ENCODE peak calls at places on chromosomes 5 and 9, in four cellular contexts. U is heart left ventricle, B is fibroblast of lung, E is retinal pigment epithelial cell. J is an unnamed sample.

GRCh38 chr9:91253488-91253887 is 108.2 kb downstream of the AUH start:
- DNase-seq in U (no peak), B (no peak), E (no peak), J (no peak)

GRCh38 chr9:130242270-130243014 is 23.1 kb upstream of the HMCN2 start:
- DNase-seq in U (no peak), B (no peak), E (no peak), J (no peak)

GRCh38 chr5:177454397-177455035 is 7.9 kb downstream of the PRR7 start:
- DNase-seq in U (peak; percentile 91), B (peak; percentile 72), E (no peak), J (peak; percentile 99)

GRCh38 chr5:37837101-37838032 is 2.5 kb downstream of the GDNF start:
- DNase-seq in U (peak; percentile 59), B (peak; percentile 74), E (no peak), J (peak; percentile 73)

GRCh38 chr5:108857905-108858304 is 110.2 kb downstream of the FER start:
- DNase-seq in U (no peak), B (no peak), E (no peak), J (no peak)

GRCh38 chr5:157137691-157138090 is 5.0 kb downstream of the MED7 start:
- DNase-seq in U (no peak), B (no peak), E (no peak), J (no peak)

GRCh38 chr5:176389114-176389768 is 690 bp downstream of the HIGD2A start:
- DNase-seq in U (no peak), B (no peak), E (no peak), J (no peak)

GRCh38 chr9:35658894-35659220 is 765 bp downstream of the CCDC107 start:
- DNase-seq in U (no peak), B (peak; percentile 70), E (no peak), J (no peak)

GRCh38 chr9:105040462-105040861 is 112.5 kb upstream of the ABCA1 start:
- DNase-seq in U (no peak), B (no peak), E (no peak), J (no peak)

GRCh38 chr9:109311731-109312130 is 9.1 kb downstream of the EPB41L4B start:
- DNase-seq in U (no peak), B (no peak), E (no peak), J (no peak)

GRCh38 chr5:139446956-139447779 is 7.8 kb upstream of the DNAJC18 start:
- DNase-seq in U (no peak), B (peak; percentile 39), E (no peak), J (no peak)

GRCh38 chr5:5266296-5266695 is 126.2 kb downstream of the ADAMTS16 start:
- DNase-seq in U (no peak), B (no peak), E (no peak), J (no peak)

GRCh38 chr9:22037954-22038690 is 29.0 kb upstream of the CDKN2B start:
- DNase-seq in U (no peak), B (no peak), E (no peak), J (no peak)

GRCh38 chr5:40755093-40755406 is 711 bp downstream of the TTC33 start:
- DNase-seq in U (peak; percentile 68), B (peak; percentile 78), E (peak; percentile 61), J (peak; percentile 50)

GRCh38 chr5:32312194-32312681 is 501 bp downstream of the MTMR12 start:
- DNase-seq in U (peak; percentile 68), B (peak; percentile 74), E (no peak), J (peak; percentile 56)

GRCh38 chr5:5141625-5142527 is 1.7 kb downstream of the ADAMTS16 start:
- DNase-seq in U (peak; percentile 50), B (peak; percentile 47), E (peak; percentile 19), J (peak; percentile 52)

GRCh38 chr5:63255609-63256008 is 677.0 kb downstream of the LRRC70 start:
- DNase-seq in U (no peak), B (no peak), E (no peak), J (no peak)

GRCh38 chr5:150139334-150139733 is 16.3 kb downstream of the PDGFRB start:
- DNase-seq in U (no peak), B (peak; percentile 97), E (no peak), J (no peak)

GRCh38 chr5:72654231-72654630 is 147.0 kb upstream of the ZNF366 start:
- DNase-seq in U (no peak), B (no peak), E (no peak), J (no peak)
- TF ChIP-seq CTCF in U (no peak), B (no peak), E (no peak), J (no peak)

DNA sequence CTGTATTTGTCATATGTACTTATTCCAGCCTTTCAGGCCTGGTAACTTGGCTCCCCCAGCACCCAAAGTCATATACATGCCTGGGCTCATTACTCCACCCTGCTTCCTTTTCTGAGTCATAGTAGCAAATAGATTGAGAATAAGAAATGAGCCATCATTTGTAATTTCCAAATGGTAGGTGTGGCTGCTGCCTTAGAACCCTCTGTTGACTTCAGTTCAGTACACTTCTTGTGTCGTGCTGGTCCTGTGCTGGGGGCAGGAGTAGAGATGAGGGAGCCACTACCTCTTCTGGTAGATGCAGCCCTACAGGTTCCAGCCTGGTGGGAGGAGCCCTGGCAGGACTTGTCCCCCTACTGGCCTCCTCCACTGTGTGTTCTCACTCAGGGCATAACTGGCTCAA is 11.1 kb downstream of the GM2A start:
- DNase-seq in U (no peak), B (peak; percentile 49), E (no peak), J (no peak)
- TF ChIP-seq CTCF in U (no peak), B (no peak), E (no peak), J (no peak)

GRCh38 chr9:93531374-93531773 is 45.0 kb upstream of the PHF2 start:
- DNase-seq in U (no peak), B (no peak), E (no peak), J (no peak)

GRCh38 chr9:93532121-93532520 is 44.3 kb upstream of the PHF2 start:
- DNase-seq in U (no peak), B (no peak), E (no peak), J (no peak)

GRCh38 chr9:93536874-93537273 is 39.5 kb upstream of the PHF2 start:
- DNase-seq in U (no peak), B (no peak), E (no peak), J (no peak)

GRCh38 chr9:93536167-93536566 is 40.2 kb upstream of the PHF2 start:
- DNase-seq in U (no peak), B (no peak), E (no peak), J (no peak)

DNA sequence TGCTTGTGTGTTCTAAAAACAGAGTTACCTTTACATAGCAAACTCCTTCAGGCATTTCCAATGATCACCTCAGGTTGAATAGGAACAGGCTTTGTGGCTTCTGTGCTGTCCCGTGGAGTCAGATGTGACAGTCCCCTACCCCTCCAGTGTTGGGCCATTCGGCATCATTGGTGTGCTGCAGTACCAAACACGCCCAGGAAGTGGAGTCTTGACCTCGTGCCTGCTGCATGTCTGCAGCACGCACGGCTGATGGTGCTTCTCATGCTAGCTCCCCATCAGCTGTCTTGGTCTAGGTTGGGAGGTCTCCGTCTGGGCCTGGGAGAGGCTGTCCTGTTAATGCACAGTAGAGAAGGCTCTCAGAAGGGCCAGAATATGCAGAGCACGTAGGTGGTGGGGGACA is 42.5 kb upstream of the PHF2 start:
- DNase-seq in U (no peak), B (no peak), E (no peak), J (no peak)
- TF ChIP-seq CTCF in U (no peak), B (no peak), E (no peak), J (no peak)

DNA sequence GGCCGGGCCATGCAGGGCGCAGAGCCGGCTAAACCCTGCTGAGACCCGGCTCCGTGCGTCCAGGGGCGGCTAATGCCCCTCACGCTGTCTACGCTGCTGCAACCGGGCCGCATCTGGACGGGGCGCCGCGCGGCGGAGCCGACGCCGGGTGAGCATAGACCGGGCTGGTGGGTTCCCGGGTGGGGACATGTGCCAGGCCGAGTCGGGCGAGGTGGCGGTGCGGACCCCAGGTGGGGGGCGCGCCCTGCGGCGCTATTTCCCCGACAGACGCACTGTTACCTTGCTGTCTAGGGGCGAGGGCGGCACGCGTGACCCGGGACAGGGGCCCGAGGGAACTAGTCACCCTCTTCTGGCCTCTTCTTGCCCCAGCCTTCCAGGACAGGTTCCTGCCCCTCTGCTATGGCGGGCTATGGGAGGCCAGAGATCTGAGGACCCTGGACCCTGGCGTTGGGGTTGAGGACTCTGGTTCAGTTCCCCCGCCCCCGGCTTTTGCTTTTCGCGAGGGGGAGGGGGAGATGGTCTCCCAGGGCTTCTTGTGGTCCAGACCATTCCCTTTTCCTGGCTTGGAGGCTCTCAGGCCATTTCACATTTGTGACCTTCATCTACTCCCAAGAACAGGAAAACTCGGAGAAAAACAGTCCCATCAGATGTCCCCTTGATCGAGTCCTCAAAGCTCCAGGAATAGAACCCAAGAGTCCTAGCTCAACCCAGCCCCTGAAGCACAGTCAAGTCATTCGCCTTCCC is 536 bp downstream of the SLC27A4 start:
- DNase-seq in U (no peak), B (no peak), E (no peak), J (peak; percentile 37)
- TF ChIP-seq CTCF in U (no peak), B (no peak), E (no peak), J (no peak)

GRCh38 chr9:128553695-128554094 is 1.3 kb downstream of the SPTAN1 start:
- DNase-seq in U (no peak), B (peak; percentile 75), E (peak; percentile 33), J (no peak)

GRCh38 chr9:128555180-128555721 is 2.9 kb downstream of the SPTAN1 start:
- DNase-seq in U (no peak), B (peak; percentile 86), E (peak; percentile 43), J (peak; percentile 28)

GRCh38 chr9:128552744-128553221 is 396 bp downstream of the SPTAN1 start:
- DNase-seq in U (peak; percentile 73), B (peak; percentile 32), E (no peak), J (no peak)

GRCh38 chr9:128556276-128556675 is 3.9 kb downstream of the SPTAN1 start:
- DNase-seq in U (no peak), B (no peak), E (no peak), J (no peak)

GRCh38 chr9:128554155-128554862 is 1.9 kb downstream of the SPTAN1 start:
- DNase-seq in U (peak; percentile 58), B (peak; percentile 96), E (peak; percentile 39), J (peak; percentile 45)
- TF ChIP-seq CTCF in U (no peak), B (no peak), E (peak; percentile 8), J (no peak)

GRCh38 chr5:53430618-53431252 is 49.7 kb upstream of the FST start:
- DNase-seq in U (no peak), B (peak; percentile 62), E (peak; percentile 26), J (no peak)
- TF ChIP-seq CTCF in U (peak; percentile 17), B (peak; percentile 69), E (peak; percentile 77), J (peak; percentile 34)

GRCh38 chr5:173581408-173582197 is 34.8 kb downstream of the BOD1 start:
- DNase-seq in U (no peak), B (peak; percentile 15), E (no peak), J (peak; percentile 79)
- TF ChIP-seq CTCF in U (peak; percentile 44), B (peak; percentile 67), E (peak; percentile 90), J (peak; percentile 90)

J was measured in endothelial cell.